ENCODE peak calls at places on chromosome 5, in eight cellular contexts. J is neural progenitor cell, G is tibial artery, T is heart left ventricle, Z is HFFc6, N is AG09309, W is cardiac fibroblast, A is neural crest cell. H is an unnamed sample.

GRCh38 chr5:133781446-133781845 is 169.1 kb upstream of the FSTL4 start:
- DNase-seq in J (no peak), G (no peak), T (no peak), Z (no peak), N (no peak), W (no peak), A (no peak), H (no peak)

GRCh38 chr5:180494510-180495181 is 467 bp downstream of the CNOT6 start:
- DNase-seq in J (peak), G (peak), T (peak), Z (peak), N (no peak), W (no peak), A (peak), H (no peak)

GRCh38 chr5:1502046-1502736 is 21.6 kb downstream of the LPCAT1 start:
- DNase-seq in J (no peak), G (peak), T (peak), Z (no peak), N (no peak), W (no peak), A (no peak), H (no peak)

GRCh38 chr5:102106599-102106998 is 189.5 kb downstream of the SLCO4C1 start:
- DNase-seq in J (no peak), G (no peak), T (no peak), Z (no peak), N (no peak), W (no peak), A (no peak), H (no peak)

GRCh38 chr5:177607452-177608192 is 7.7 kb downstream of the B4GALT7 start:
- DNase-seq in J (peak), G (peak), T (peak), Z (peak), N (peak), W (peak), A (peak), H (peak)

GRCh38 chr5:172455087-172455381 is 709 bp upstream of the SH3PXD2B start:
- DNase-seq in J (no peak), G (peak), T (no peak), Z (no peak), N (no peak), W (no peak), A (no peak), H (no peak)

GRCh38 chr5:101687630-101688029 is 608.5 kb downstream of the SLCO4C1 start:
- DNase-seq in J (no peak), G (no peak), T (no peak), Z (no peak), N (no peak), W (no peak), A (no peak), H (no peak)

GRCh38 chr5:176578391-176578808 is 29.3 kb downstream of the CDHR2 start:
- DNase-seq in J (peak), G (no peak), T (no peak), Z (peak), N (no peak), W (peak), A (peak), H (no peak)

GRCh38 chr5:27308151-27308550 is 269.8 kb upstream of the CDH9 start:
- DNase-seq in J (no peak), G (no peak), T (no peak), Z (peak), N (no peak), W (peak), A (no peak), H (no peak)

GRCh38 chr5:133664422-133664821 is 52.1 kb upstream of the FSTL4 start:
- DNase-seq in J (no peak), G (no peak), T (no peak), Z (peak), N (peak), W (peak), A (no peak), H (no peak)

DNA sequence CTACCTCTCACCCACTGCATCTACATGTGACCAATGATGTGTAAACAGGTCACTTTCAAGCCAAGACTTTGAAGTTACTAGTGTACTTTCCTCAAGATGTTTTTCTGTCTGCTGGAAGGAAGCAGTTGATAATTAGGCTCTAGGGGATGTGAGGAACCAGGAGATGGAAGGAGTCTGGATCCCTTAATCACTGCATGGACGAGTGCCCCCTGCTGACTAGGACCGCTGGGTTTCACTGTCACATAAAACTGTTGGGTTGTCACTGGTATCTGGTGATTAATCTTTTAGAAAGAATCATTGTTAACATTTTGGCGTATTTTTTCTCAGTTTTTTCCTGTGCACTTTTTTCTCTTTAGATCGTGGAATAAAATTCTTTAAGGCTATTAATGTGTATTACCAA is 79.5 kb downstream of the SREK1 start:
- DNase-seq in J (no peak), G (no peak), T (no peak), Z (no peak), N (no peak), W (peak), A (no peak), H (no peak)
- TF ChIP-seq CTCF in J (peak), G (no peak), T (no peak), Z (peak), N (peak), W (peak), A (peak), H (peak)

GRCh38 chr5:107484261-107484660 is 186.5 kb downstream of the EFNA5 start:
- DNase-seq in J (no peak), G (no peak), T (no peak), Z (no peak), N (peak), W (peak), A (no peak), H (no peak)
- TF ChIP-seq CTCF in J (no peak), G (no peak), T (no peak), Z (no peak), N (no peak), W (no peak), A (no peak), H (no peak)

GRCh38 chr5:53991942-53992341 is 318.4 kb downstream of the ARL15 start:
- DNase-seq in J (no peak), G (no peak), T (no peak), Z (peak), N (no peak), W (peak), A (no peak), H (no peak)
- TF ChIP-seq CTCF in J (peak), G (no peak), T (peak), Z (peak), N (peak), W (peak), A (peak), H (peak)

DNA sequence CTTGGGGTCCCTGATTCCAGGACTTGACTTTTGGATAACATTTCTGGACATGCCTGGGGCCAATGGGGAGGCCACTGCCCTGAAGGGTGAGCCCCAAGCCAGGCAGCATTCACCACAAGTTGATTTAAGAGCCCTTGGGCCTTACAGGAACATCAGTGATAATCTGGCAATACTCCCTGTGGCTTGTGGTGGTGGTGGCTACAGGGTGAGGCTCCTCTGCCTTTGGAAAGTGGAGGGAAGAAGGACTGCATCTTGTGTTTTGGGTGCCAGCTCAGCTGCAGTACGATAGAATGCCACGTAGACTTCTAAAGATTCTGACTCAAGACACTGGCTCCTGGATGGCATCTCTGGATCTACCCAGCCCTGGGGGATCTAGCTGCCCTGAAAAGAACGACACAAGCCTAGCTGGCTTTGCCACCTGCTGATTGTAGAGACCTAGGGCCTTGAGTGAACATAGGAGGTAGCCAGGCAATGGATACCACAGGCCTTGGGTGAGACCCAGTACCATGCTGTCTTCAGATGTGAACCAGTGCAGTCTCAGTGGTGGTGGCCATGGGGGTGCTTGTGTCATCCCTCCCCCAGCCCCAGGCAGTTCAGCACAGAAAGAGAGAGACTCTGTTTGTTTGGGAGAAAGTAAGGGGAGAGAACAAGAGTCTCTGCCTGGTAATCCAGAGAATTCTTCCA is 79.0 kb upstream of the DAP start:
- DNase-seq in J (no peak), G (no peak), T (no peak), Z (no peak), N (no peak), W (no peak), A (no peak), H (no peak)
- TF ChIP-seq CTCF in J (no peak), G (no peak), T (no peak), Z (no peak), N (no peak), W (no peak), A (no peak), H (no peak)